ENCODE peak calls at places on chromosomes 11 and 22, in four cellular contexts. O, Q, M and Z are unnamed samples.

GRCh38 chr11:94068764-94069163 is 47.6 kb downstream of the HEPHL1 start:
- DNase-seq in O (no peak), Q (no peak), M (no peak), Z (no peak)

GRCh38 chr11:111707039-111707690 is 59.0 kb downstream of the PPP2R1B start:
- DNase-seq in O (no peak), Q (no peak), M (no peak), Z (no peak)

GRCh38 chr11:95671768-95672167 is 117.8 kb downstream of the FAM76B start:
- DNase-seq in O (no peak), Q (no peak), M (no peak), Z (no peak)

GRCh38 chr11:58188770-58189169 is at the start of gene OR9Q2:
- DNase-seq in O (no peak), Q (no peak), M (no peak), Z (no peak)

GRCh38 chr11:117177534-117178209 is 871 bp upstream of the SIDT2 start:
- DNase-seq in O (no peak), Q (no peak), M (no peak), Z (no peak)

GRCh38 chr11:45652781-45653180 is 12.6 kb downstream of the CHST1 start:
- DNase-seq in O (peak), Q (no peak), M (no peak), Z (no peak)

GRCh38 chr11:26847459-26847858 is 125.6 kb upstream of the SLC5A12 start:
- DNase-seq in O (no peak), Q (no peak), M (no peak), Z (no peak)

GRCh38 chr11:29300441-29300840 is 716.4 kb downstream of the KCNA4 start:
- DNase-seq in O (no peak), Q (no peak), M (no peak), Z (no peak)

GRCh38 chr11:29634248-29634647 is 382.6 kb downstream of the KCNA4 start:
- DNase-seq in O (no peak), Q (no peak), M (no peak), Z (no peak)

GRCh38 chr11:119806064-119806915 is 77.3 kb upstream of the NECTIN1 start:
- DNase-seq in O (no peak), Q (no peak), M (no peak), Z (no peak)

GRCh38 chr11:7973011-7973410 is 7.8 kb upstream of the NLRP10 start:
- DNase-seq in O (no peak), Q (no peak), M (no peak), Z (no peak)

GRCh38 chr11:13278620-13279486 is 1.3 kb downstream of the BMAL1 start:
- DNase-seq in O (peak), Q (no peak), M (peak), Z (no peak)

GRCh38 chr11:8230178-8230859 is 33.4 kb downstream of the LMO1 start:
- DNase-seq in O (no peak), Q (peak), M (no peak), Z (no peak)

GRCh38 chr11:75499423-75500305 is 26.1 kb downstream of the GDPD5 start:
- DNase-seq in O (no peak), Q (no peak), M (no peak), Z (no peak)

GRCh38 chr11:118841469-118842222 is 42.0 kb upstream of the CXCR5 start:
- DNase-seq in O (no peak), Q (no peak), M (no peak), Z (no peak)

GRCh38 chr22:22343603-22344276 is 99.2 kb downstream of the VPREB1 start:
- DNase-seq in O (no peak), Q (no peak), M (no peak), Z (no peak)

GRCh38 chr11:110147965-110148709 is 54.9 kb downstream of the ZC3H12C start:
- DNase-seq in O (no peak), Q (no peak), M (no peak), Z (peak)

GRCh38 chr11:34840736-34841386 is 75.3 kb downstream of the APIP start:
- DNase-seq in O (no peak), Q (peak), M (peak), Z (peak)

GRCh38 chr11:107689317-107690202 is 22.3 kb downstream of the SLN start:
- DNase-seq in O (peak), Q (peak), M (peak), Z (peak)

GRCh38 chr22:39450258-39450955 is 6.4 kb upstream of the MGAT3 start:
- DNase-seq in O (no peak), Q (no peak), M (no peak), Z (no peak)

GRCh38 chr11:57413681-57414080 is 13.2 kb downstream of the SLC43A3 start:
- DNase-seq in O (no peak), Q (no peak), M (no peak), Z (no peak)

GRCh38 chr22:27790396-27791216 is 10.9 kb downstream of the MN1 start:
- DNase-seq in O (no peak), Q (no peak), M (no peak), Z (no peak)

GRCh38 chr11:21806982-21807749 is 385.7 kb upstream of the ANO5 start:
- DNase-seq in O (no peak), Q (no peak), M (no peak), Z (no peak)

GRCh38 chr11:65487467-65488272 is 11.2 kb upstream of the MALAT1 start:
- DNase-seq in O (peak), Q (peak), M (peak), Z (peak)

GRCh38 chr22:23113067-23113846 is 28.5 kb downstream of the RSPH14 start:
- DNase-seq in O (no peak), Q (peak), M (peak), Z (no peak)

GRCh38 chr22:46289244-46289891 is 7.3 kb upstream of the GTSE1 start:
- DNase-seq in O (no peak), Q (no peak), M (no peak), Z (no peak)

GRCh38 chr11:122100222-122101080 is 15.6 kb downstream of the BLID start:
- DNase-seq in O (peak), Q (no peak), M (peak), Z (no peak)

GRCh38 chr22:37293172-37293571 is 10.9 kb downstream of the CYTH4 start:
- DNase-seq in O (no peak), Q (no peak), M (no peak), Z (no peak)

DNA sequence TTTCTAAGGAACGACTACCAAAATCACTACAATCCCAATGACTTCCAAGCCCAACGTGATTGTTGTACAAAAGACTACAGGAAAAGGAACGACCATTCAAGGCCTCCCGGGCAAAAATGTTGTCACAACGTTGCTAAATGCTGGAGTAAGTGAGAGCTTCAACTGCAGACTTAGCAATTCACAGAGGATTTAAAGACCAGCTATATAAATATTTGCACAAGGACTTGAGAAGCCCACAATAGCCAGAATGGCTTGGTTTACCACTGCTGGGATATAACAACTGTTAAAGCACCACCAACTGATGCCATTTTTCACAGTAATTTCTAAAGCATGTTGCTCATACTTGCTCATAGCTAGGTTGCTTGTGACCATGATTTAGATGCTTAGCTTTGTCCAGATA is 78.3 kb downstream of the EMSY start:
- DNase-seq in O (no peak), Q (no peak), M (no peak), Z (no peak)
- TF ChIP-seq JUND in O (no peak), Q (no peak), M (no peak), Z (no peak)

GRCh38 chr11:113894421-113894996 is 10.1 kb upstream of the HTR3B start:
- DNase-seq in O (no peak), Q (no peak), M (no peak), Z (no peak)
- H2AFZ ChIP-seq in O (peak), Q (peak), M (no peak), Z (no peak)

DNA sequence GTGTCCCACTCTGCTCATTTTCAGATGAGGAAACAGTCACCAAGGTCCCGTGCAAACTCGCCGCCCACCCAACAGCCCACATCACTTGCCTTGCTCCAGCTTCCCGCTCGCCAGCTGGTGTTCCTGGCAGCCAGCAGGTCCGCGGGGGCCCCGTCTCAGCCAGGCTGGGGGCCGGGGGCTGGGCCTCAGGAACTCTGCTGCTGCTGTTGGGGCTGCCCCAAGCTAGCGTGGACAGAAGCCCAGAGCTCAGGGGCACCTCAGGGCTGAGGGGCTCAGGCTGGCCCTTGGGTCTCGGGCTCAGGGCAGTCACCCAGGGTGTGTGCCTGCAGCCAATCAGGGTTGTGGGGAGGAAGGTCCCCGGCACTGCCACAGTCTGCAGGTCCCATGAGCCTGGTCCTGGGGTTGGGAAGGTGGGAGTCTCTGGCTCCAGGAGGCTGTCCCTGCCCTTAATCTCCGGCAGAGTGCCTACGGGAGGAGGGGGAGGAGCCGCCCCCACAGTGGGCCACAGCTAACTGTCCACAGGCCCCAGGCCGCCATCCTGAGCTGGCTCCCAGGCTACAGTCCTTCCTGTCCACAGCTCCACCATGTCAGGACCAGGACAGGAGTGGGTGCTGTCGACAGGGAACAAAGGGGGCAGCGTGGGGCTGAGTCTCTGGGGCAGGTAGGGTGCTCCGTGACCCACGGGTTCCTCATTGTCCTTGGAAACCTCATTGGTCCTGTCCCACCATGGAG is 65.2 kb downstream of the ARFGAP3 start:
- DNase-seq in O (no peak), Q (no peak), M (no peak), Z (no peak)
- TF ChIP-seq JUND in O (no peak), Q (no peak), M (no peak), Z (no peak)

GRCh38 chr11:79086056-79086455 is 354.8 kb downstream of the TENM4 start:
- DNase-seq in O (no peak), Q (no peak), M (no peak), Z (no peak)

GRCh38 chr11:79087238-79087956 is 353.4 kb downstream of the TENM4 start:
- DNase-seq in O (no peak), Q (no peak), M (peak), Z (no peak)

GRCh38 chr11:79090191-79090590 is 350.6 kb downstream of the TENM4 start:
- DNase-seq in O (no peak), Q (no peak), M (no peak), Z (no peak)

GRCh38 chr11:79088967-79089366 is 351.9 kb downstream of the TENM4 start:
- DNase-seq in O (no peak), Q (no peak), M (no peak), Z (no peak)

GRCh38 chr11:79087957-79088318 is 352.9 kb downstream of the TENM4 start:
- DNase-seq in O (no peak), Q (no peak), M (peak), Z (no peak)
- H2AFZ ChIP-seq in O (no peak), Q (no peak), M (peak), Z (no peak)

DNA sequence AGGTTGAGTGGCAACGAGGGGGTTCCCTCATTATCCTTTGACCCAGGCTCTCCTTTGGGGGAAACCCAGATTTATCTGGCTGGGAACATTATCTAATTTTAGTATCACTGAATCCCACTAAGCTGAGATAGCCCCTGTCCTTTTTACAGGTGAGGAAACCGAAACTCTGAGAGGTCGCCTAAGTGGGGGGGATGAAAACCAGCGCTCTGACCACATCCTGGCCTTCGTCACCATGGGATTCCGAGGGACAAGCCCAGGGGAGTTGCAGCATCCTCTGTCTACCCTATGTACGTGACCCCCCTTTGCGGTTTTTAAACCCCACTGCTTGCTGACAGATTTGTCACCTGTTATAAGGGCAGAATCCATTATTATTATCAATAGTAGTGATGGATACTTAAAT is 61.0 kb downstream of the ISX start:
- DNase-seq in O (no peak), Q (no peak), M (no peak), Z (no peak)
- TF ChIP-seq JUND in O (no peak), Q (no peak), M (no peak), Z (no peak)

GRCh38 chr22:20795014-20795413 is 21.1 kb downstream of the SERPIND1 start:
- DNase-seq in O (no peak), Q (no peak), M (no peak), Z (no peak)
- H2AFZ ChIP-seq in O (no peak), Q (no peak), M (no peak), Z (no peak)

GRCh38 chr11:73797457-73797856 is 9.8 kb downstream of the MRPL48 start:
- DNase-seq in O (no peak), Q (no peak), M (no peak), Z (no peak)
- TF ChIP-seq JUND in O (no peak), Q (no peak), M (no peak), Z (no peak)

DNA sequence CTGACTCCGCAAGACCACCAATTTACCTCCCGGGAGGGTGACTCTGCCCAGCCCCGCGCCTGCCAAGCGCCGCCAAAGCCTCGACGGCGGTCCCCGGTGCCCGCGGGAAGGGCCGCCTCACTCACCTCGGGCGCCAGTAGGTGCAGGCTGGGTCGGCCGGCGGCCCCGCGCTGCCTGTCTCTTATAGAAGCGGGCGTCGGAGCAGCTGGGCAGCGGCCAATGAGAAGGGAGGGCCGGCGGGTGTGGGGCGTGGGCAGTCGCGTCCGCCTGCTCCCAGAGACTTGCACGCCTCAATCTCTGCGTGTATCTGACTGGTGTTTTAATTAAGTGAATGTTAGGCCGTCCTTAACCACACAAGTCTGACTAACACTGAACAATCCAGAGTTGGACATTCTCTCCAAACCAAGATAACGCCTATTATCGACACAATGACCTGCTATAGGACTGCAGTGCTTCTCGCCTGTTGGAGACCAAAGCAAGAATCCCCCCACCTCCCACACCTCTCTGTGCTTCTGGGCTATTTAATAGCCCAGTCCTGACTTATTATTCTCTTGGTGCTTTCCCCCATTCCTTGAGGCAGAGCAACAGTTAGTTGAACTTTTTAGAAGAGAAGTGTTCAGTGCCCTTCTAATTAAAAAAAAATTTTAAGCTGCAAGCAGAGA is at the start of gene TPH1:
- DNase-seq in O (peak), Q (no peak), M (peak), Z (no peak)
- H2AFZ ChIP-seq in O (peak), Q (no peak), M (no peak), Z (no peak)

GRCh38 chr22:19291580-19292261 is at the start of gene CLTCL1:
- DNase-seq in O (peak), Q (peak), M (peak), Z (peak)

GRCh38 chr22:19290400-19291217 is 910 bp downstream of the CLTCL1 start:
- DNase-seq in O (no peak), Q (peak), M (no peak), Z (no peak)

GRCh38 chr22:19291218-19291579 is 320 bp downstream of the CLTCL1 start:
- DNase-seq in O (peak), Q (peak), M (peak), Z (no peak)

GRCh38 chr22:19287889-19288288 is 3.6 kb downstream of the CLTCL1 start:
- DNase-seq in O (no peak), Q (no peak), M (no peak), Z (no peak)

GRCh38 chr22:19289475-19290161 is 1.9 kb downstream of the CLTCL1 start:
- DNase-seq in O (no peak), Q (peak), M (no peak), Z (no peak)
- TF ChIP-seq JUND in O (no peak), Q (peak), M (no peak), Z (no peak)

DNA sequence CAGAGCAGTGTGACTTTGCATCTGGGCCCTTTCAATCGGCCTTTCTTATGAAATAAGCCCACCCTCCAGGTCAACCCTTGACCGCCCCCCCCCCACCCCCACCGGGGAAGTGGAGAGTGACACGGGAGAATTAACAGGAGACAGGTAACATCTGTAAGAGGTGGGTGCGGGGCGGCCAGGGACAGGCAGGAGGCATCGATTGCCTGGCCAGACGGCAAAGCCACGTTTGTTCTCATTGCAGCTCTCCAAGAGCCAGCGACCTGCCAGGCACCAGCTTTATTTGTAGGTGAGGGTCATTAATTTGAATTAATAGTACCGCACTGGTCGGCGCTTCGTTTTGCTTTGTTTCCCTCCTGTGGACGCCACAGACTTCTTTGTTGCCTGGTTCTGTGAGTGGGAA is 104.4 kb upstream of the OPCML start:
- DNase-seq in O (no peak), Q (no peak), M (no peak), Z (no peak)
- H2AFZ ChIP-seq in O (no peak), Q (no peak), M (no peak), Z (no peak)